ENCODE peak calls at places on chromosome 10, in six cellular contexts. P is B cell, H is H9, Y is Caco-2, Z is osteocyte, X is glutamatergic neuron. O is an unnamed sample.

GRCh38 chr10:111565542-111565941 is 488.7 kb downstream of the ADRA2A start:
- DNase-seq in P (no peak), H (no peak), Y (no peak), Z (no peak), X (no peak), O (no peak)

GRCh38 chr10:14953452-14954000 is 370 bp downstream of the DCLRE1C start:
- DNase-seq in P (no peak), H (no peak), Y (no peak), Z (peak), X (peak), O (no peak)

GRCh38 chr10:30694492-30695228 is 65.1 kb upstream of the LYZL2 start:
- DNase-seq in P (no peak), H (no peak), Y (no peak), Z (no peak), X (no peak), O (no peak)

GRCh38 chr10:42961776-42962119 is 115.1 kb upstream of the RET start:
- DNase-seq in P (no peak), H (no peak), Y (no peak), Z (peak), X (no peak), O (no peak)

GRCh38 chr10:30343962-30344361 is 5.1 kb downstream of the MTPAP start:
- DNase-seq in P (no peak), H (no peak), Y (no peak), Z (no peak), X (no peak), O (no peak)

GRCh38 chr10:43857206-43857952 is 208.7 kb upstream of the ZNF32 start:
- DNase-seq in P (no peak), H (no peak), Y (no peak), Z (no peak), X (no peak), O (no peak)

GRCh38 chr10:75708060-75708459 is 276.6 kb downstream of the LRMDA start:
- DNase-seq in P (no peak), H (no peak), Y (no peak), Z (no peak), X (no peak), O (no peak)

GRCh38 chr10:101995451-101996063 is 60.4 kb downstream of the ARMH3 start:
- DNase-seq in P (no peak), H (no peak), Y (no peak), Z (no peak), X (no peak), O (no peak)

GRCh38 chr10:117441812-117442443 is 66.7 kb upstream of the PDZD8 start:
- DNase-seq in P (no peak), H (no peak), Y (no peak), Z (no peak), X (no peak), O (no peak)

GRCh38 chr10:16155761-16156322 is 281.0 kb upstream of the PTER start:
- DNase-seq in P (no peak), H (peak), Y (no peak), Z (no peak), X (no peak), O (no peak)

GRCh38 chr10:86937502-86938154 is 19.8 kb downstream of the MMRN2 start:
- DNase-seq in P (no peak), H (no peak), Y (no peak), Z (no peak), X (no peak), O (no peak)

GRCh38 chr10:127117125-127117524 is 79.3 kb downstream of the INSYN2A start:
- DNase-seq in P (no peak), H (peak), Y (peak), Z (no peak), X (no peak), O (peak)

GRCh38 chr10:51729822-51730530 is 30.6 kb upstream of the CSTF2T start:
- DNase-seq in P (no peak), H (no peak), Y (peak), Z (no peak), X (no peak), O (no peak)

GRCh38 chr10:34495938-34496337 is 319.2 kb downstream of the PARD3 start:
- DNase-seq in P (no peak), H (no peak), Y (no peak), Z (no peak), X (no peak), O (no peak)

GRCh38 chr10:95291634-95292039 is 834 bp upstream of the PDLIM1 start:
- DNase-seq in P (no peak), H (no peak), Y (no peak), Z (no peak), X (no peak), O (no peak)

GRCh38 chr10:95290446-95290800 is 380 bp downstream of the PDLIM1 start:
- DNase-seq in P (no peak), H (no peak), Y (no peak), Z (no peak), X (no peak), O (no peak)

GRCh38 chr10:95289003-95289920 is 1.5 kb downstream of the PDLIM1 start:
- DNase-seq in P (no peak), H (peak), Y (peak), Z (no peak), X (no peak), O (no peak)

GRCh38 chr10:95289921-95290421 is 832 bp downstream of the PDLIM1 start:
- DNase-seq in P (no peak), H (no peak), Y (peak), Z (no peak), X (no peak), O (no peak)

DNA sequence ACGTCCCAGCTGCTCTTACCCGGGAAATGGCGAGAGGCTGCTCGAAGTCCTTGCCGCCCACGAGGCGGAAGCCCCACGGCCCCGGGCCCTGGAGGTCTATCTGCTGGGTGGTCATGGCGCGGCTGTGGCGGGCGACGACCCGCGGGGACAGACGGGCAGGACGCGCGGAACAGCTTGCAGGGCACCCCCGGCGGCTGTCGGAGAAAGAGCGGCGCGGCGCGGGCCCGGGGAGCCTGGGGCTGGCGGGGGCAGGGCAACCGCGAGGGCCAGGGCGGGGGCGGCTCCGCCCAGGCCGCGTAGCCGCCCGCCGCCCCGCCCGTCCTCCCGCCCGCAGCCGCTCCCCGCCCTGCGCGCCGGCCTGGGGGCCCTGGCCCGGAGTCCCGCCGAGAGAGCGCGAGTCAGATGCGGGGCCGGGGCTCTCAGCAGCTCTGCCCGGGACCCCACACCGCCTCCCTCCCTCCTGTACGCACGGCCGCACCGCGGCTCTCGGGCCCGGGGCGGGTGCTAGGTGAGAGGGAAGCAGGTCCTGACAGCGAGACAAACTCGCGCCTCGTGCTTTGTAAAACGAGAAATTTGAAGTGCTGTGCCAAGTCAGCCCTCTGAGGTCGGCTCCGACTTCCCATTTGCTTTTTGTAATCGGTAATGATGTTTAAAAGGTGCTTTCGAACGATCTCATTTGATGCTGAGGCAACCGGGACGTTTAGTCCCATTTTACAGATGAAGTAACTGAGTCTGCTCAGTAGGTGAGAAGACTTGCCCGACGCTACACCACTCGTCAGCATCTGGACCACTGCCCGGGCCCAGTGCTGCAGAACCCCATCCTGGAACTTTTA is at the start of gene PDLIM1:
- DNase-seq in P (peak), H (peak), Y (peak), Z (peak), X (peak), O (peak)
- TF ChIP-seq CTCF in P (peak), H (peak), Y (no peak), Z (peak), X (no peak), O (no peak)

DNA sequence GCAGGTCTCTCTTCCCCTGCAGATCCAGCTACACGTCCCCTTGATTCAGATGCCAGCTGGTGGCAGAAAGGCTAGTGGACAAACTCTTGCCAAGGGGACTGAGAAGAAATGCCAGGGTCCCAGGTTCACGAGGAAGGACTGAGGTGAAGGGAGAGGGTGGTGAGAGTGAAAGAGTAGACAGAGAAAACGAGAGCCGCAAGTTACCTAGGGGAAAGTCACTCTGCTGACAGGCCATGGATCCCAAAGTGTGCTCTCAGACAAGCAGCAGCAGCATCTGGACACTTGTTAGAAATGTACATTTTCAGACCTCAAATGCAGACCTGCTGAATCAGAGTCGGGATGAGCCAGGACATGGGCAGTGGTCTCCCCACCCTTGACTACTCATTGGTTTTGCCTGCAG is 192.3 kb downstream of the FGFR2 start:
- DNase-seq in P (no peak), H (no peak), Y (no peak), Z (no peak), X (no peak), O (no peak)
- TF ChIP-seq CTCF in P (no peak), H (no peak), Y (no peak), Z (no peak), X (no peak), O (no peak)

GRCh38 chr10:113820507-113820906 is 33.4 kb downstream of the DCLRE1A start:
- DNase-seq in P (no peak), H (peak), Y (peak), Z (no peak), X (peak), O (no peak)
- TF ChIP-seq CTCF in P (no peak), H (peak), Y (peak), Z (no peak), X (peak), O (no peak)

DNA sequence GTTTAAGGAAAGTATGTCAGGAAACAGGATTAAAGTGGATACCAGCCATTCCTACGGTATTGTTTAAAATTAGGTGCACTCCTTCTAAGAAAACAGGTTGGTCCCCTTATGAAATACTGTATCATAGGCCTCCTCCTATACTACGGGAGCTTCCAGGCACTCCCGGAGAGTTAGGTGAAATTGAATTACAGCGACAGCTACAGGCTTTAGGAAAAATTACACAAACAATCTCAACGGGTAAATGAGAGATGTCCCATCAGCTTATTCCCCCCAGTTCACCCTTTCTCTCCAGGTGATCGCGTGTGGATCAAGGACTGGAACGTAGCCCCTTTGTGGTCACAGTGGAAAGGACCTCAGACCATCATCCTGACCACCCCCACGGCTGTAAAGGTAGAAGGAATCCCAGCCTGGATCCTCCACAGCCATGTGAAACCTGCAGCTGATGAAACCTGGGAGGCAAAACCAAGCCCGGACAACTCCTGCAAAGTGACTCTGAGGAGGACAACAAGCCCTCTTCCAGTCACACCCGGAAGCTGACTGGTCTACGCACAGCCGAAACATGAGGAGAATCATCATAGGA is 25.1 kb upstream of the GHITM start:
- DNase-seq in P (no peak), H (no peak), Y (no peak), Z (no peak), X (no peak), O (no peak)
- TF ChIP-seq CTCF in P (no peak), H (peak), Y (no peak), Z (peak), X (peak), O (no peak)

DNA sequence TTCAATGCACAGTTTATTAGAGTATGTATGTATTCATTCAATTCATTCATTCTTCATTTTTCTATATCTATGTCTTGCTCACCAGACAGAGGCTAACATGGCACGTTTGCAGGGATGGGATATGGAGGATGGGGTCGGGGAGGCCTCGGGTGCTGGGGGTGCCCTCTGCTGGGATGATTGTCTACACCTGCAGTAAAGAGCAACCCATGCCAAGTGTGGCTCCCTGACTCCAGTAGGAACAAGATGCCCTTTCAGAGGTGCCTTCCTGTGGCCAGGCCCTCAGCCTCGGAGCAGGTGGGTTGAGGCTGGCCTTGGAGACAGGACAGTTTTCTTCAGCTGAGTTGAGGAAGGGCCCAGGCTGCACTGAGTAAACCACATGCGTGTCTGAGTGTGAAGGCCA is 157.2 kb downstream of the SH2D4B start:
- DNase-seq in P (no peak), H (no peak), Y (peak), Z (peak), X (no peak), O (no peak)
- TF ChIP-seq CTCF in P (no peak), H (peak), Y (no peak), Z (no peak), X (no peak), O (no peak)

DNA sequence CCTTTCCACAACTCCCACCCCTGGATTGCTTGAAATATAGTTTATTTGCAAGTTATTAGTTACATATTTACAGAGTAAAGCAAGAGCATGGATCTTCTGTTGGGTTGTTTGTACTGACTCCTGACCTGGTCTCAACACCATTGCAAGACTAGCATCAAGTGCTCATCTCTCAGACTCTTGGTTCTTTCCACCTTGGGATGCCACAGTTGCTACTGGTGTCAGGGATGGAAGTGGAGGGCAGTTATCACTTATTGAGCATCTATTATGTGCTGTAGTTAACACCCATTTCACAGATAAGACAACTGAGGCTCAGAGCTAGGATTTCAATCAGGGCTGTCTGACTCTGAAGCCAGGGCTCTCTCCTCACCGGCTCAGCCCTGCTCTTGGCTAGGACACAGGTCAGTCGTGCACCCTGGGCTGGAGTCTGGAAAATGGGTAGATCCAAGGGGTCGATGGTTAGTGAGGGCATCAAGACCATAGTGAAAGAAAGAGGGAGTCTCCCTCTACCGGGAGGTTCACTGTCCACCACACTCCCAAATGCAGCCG is 614 bp upstream of the ADAMTS14 start:
- DNase-seq in P (no peak), H (no peak), Y (no peak), Z (no peak), X (no peak), O (no peak)
- TF ChIP-seq CTCF in P (no peak), H (peak), Y (no peak), Z (peak), X (no peak), O (no peak)

DNA sequence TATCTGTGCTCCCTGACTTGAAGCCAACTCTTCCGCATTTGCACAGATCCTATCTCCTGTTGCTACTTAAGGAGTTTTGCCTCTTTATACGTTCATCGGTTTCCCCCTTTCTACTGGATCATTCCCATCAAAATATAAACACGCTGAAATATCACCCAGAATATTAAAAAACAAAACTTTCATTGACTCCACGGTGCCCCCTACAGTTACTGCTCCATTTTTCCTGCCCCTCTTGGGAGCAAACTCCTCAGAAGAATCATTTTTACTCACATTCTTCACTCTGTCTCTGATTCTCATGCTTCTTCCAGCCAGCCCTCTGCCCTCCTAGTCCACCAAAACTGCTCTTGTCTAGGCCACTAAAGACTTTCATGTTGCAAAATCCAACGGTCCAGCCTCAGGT is 66.4 kb downstream of the MYOF start:
- DNase-seq in P (no peak), H (no peak), Y (no peak), Z (no peak), X (no peak), O (no peak)
- TF ChIP-seq CTCF in P (no peak), H (peak), Y (peak), Z (peak), X (peak), O (peak)

GRCh38 chr10:73219384-73219783 is 27.7 kb downstream of the DNAJC9 start:
- DNase-seq in P (no peak), H (no peak), Y (no peak), Z (no peak), X (no peak), O (no peak)

GRCh38 chr10:73215749-73216148 is 31.3 kb downstream of the DNAJC9 start:
- DNase-seq in P (no peak), H (no peak), Y (no peak), Z (no peak), X (no peak), O (no peak)

GRCh38 chr10:73217628-73218027 is 29.4 kb downstream of the DNAJC9 start:
- DNase-seq in P (no peak), H (no peak), Y (no peak), Z (no peak), X (no peak), O (no peak)

GRCh38 chr10:73220989-73221388 is 26.1 kb downstream of the DNAJC9 start:
- DNase-seq in P (no peak), H (no peak), Y (no peak), Z (no peak), X (no peak), O (no peak)

GRCh38 chr10:73218466-73219191 is 28.4 kb downstream of the DNAJC9 start:
- DNase-seq in P (no peak), H (no peak), Y (peak), Z (no peak), X (no peak), O (no peak)
- TF ChIP-seq CTCF in P (peak), H (peak), Y (peak), Z (peak), X (peak), O (peak)

GRCh38 chr10:62492012-62492869 is 118.1 kb downstream of the ZNF365 start:
- DNase-seq in P (peak), H (no peak), Y (peak), Z (no peak), X (no peak), O (peak)
- TF ChIP-seq CTCF in P (peak), H (peak), Y (peak), Z (peak), X (no peak), O (peak)

GRCh38 chr10:35642793-35643114 is 658 bp upstream of the FZD8 start:
- DNase-seq in P (no peak), H (no peak), Y (no peak), Z (no peak), X (no peak), O (no peak)
- TF ChIP-seq CTCF in P (no peak), H (no peak), Y (no peak), Z (no peak), X (no peak), O (no peak)